ENCODE peak calls at places on chromosome 16, in five cellular contexts. O, X, D, K and I are unnamed samples.

GRCh38 chr16:15835136-15835878 is 21.5 kb downstream of the MYH11 start:
- DNase-seq in O (no peak), X (no peak), D (no peak), K (no peak), I (no peak)

GRCh38 chr16:50696126-50696525 is 2.7 kb downstream of the NOD2 start:
- DNase-seq in O (no peak), X (no peak), D (no peak), K (no peak), I (peak; percentile 67)

GRCh38 chr16:53094013-53094630 is 39.3 kb downstream of the CHD9 start:
- DNase-seq in O (no peak), X (no peak), D (no peak), K (no peak), I (peak; percentile 54)

GRCh38 chr16:9612267-9612666 is 520.8 kb downstream of the HAPSTR1 start:
- DNase-seq in O (no peak), X (no peak), D (no peak), K (no peak), I (no peak)

GRCh38 chr16:24535827-24536226 is 3.5 kb upstream of the RBBP6 start:
- DNase-seq in O (no peak), X (no peak), D (no peak), K (no peak), I (no peak)

GRCh38 chr16:81035975-81036750 is 521 bp downstream of the ATMIN start:
- DNase-seq in O (no peak), X (peak; percentile 33), D (no peak), K (peak; percentile 55), I (peak; percentile 69)

GRCh38 chr16:52050418-52050817 is 496.5 kb downstream of the TOX3 start:
- DNase-seq in O (no peak), X (no peak), D (no peak), K (no peak), I (no peak)

GRCh38 chr16:3690991-3691720 is 26.2 kb downstream of the TRAP1 start:
- DNase-seq in O (no peak), X (no peak), D (no peak), K (no peak), I (no peak)

GRCh38 chr16:19085679-19086200 is 18.3 kb downstream of the COQ7 start:
- DNase-seq in O (no peak), X (peak; percentile 47), D (no peak), K (no peak), I (no peak)

GRCh38 chr16:86823895-86824671 is 245.7 kb downstream of the FOXL1 start:
- DNase-seq in O (no peak), X (peak; percentile 76), D (no peak), K (no peak), I (no peak)

GRCh38 chr16:19984136-19984535 is 89.6 kb downstream of the GPR139 start:
- DNase-seq in O (no peak), X (no peak), D (no peak), K (no peak), I (no peak)

GRCh38 chr16:57781741-57782606 is 20.3 kb downstream of the KIFC3 start:
- DNase-seq in O (no peak), X (peak; percentile 47), D (no peak), K (no peak), I (no peak)

GRCh38 chr16:17827313-17827712 is 356.6 kb upstream of the XYLT1 start:
- DNase-seq in O (no peak), X (peak; percentile 70), D (no peak), K (no peak), I (no peak)

GRCh38 chr16:69315486-69316311 is 4.5 kb downstream of the VPS4A start:
- DNase-seq in O (no peak), X (no peak), D (no peak), K (no peak), I (no peak)

GRCh38 chr16:80993293-80993691 is 13.4 kb downstream of the CMC2 start:
- DNase-seq in O (no peak), X (peak; percentile 98), D (peak; percentile 53), K (no peak), I (no peak)

GRCh38 chr16:67173808-67174705 is 3.7 kb downstream of the NOL3 start:
- DNase-seq in O (peak; percentile 58), X (peak; percentile 72), D (peak; percentile 56), K (no peak), I (peak; percentile 80)

GRCh38 chr16:12211870-12212690 is 235.5 kb downstream of the SNX29 start:
- DNase-seq in O (no peak), X (no peak), D (no peak), K (no peak), I (no peak)

GRCh38 chr16:78485188-78485898 is 385.9 kb downstream of the WWOX start:
- DNase-seq in O (no peak), X (no peak), D (no peak), K (no peak), I (no peak)

GRCh38 chr16:66355526-66355925 is 11.0 kb upstream of the CDH5 start:
- DNase-seq in O (no peak), X (no peak), D (no peak), K (no peak), I (no peak)

GRCh38 chr16:8955828-8956227 is 7.9 kb downstream of the USP7 start:
- DNase-seq in O (no peak), X (no peak), D (no peak), K (no peak), I (no peak)

GRCh38 chr16:54034684-54035083 is 251.9 kb downstream of the IRX3 start:
- DNase-seq in O (no peak), X (peak; percentile 35), D (no peak), K (no peak), I (no peak)

GRCh38 chr16:82671743-82672142 is 45.0 kb downstream of the CDH13 start:
- DNase-seq in O (no peak), X (no peak), D (no peak), K (no peak), I (no peak)

GRCh38 chr16:67805718-67806427 is 487 bp downstream of the RANBP10 start:
- DNase-seq in O (no peak), X (no peak), D (no peak), K (no peak), I (no peak)

GRCh38 chr16:79758615-79759346 is 158.2 kb upstream of the MAF start:
- DNase-seq in O (no peak), X (no peak), D (no peak), K (no peak), I (no peak)

GRCh38 chr16:50509521-50510341 is 38.5 kb upstream of the NKD1 start:
- DNase-seq in O (no peak), X (peak; percentile 3), D (no peak), K (no peak), I (peak; percentile 45)

GRCh38 chr16:67707210-67707609 is 11.9 kb downstream of the GFOD2 start:
- DNase-seq in O (no peak), X (no peak), D (no peak), K (no peak), I (no peak)

GRCh38 chr16:24667244-24667764 is 62.1 kb upstream of the TNRC6A start:
- DNase-seq in O (no peak), X (no peak), D (no peak), K (no peak), I (no peak)

DNA sequence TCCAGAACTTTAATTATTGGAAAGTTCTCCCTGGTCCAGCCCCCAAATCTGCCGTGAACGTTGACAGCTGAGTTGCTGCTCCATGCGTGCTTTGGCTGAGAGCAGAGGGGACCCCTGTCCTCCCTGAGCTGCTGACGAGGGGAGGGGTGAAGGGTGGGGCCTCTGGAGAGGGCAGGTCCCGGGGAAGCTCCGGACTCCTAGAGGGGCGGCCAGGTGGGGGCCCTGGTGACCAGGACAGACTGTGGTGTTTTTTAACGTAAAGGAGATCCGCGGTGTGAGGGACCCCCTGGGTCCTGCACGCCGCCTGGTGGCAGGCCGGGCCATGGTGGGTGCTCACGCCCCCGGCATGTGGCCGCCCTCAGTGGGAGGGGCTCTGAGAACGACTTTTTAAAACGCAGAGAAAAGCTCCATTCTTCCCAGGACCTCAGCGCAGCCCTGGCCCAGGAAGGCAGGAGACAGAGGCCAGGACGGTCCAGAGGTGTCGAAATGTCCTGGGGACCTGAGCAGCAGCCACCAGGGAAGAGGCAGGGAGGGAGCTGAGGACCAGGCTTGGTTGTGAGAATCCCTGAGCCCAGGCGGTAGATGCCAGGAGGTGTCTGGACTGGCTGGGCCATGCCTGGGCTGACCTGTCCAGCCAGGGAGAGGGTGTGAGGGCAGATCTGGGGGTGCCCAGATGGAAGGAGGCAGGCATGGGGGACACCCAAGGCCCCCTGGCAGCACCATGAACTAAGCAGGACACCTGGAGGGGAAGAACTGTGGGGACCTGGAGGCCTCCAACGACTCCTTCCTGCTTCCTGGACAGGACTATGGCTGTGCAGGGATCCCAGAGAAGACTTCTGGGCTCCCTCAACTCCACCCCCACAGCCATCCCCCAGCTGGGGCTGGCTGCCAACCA is at the start of gene MC1R:
- DNase-seq in O (no peak), X (peak; percentile 46), D (no peak), K (peak; percentile 57), I (peak; percentile 74)
- TF ChIP-seq CTCF in O (peak; percentile 34), X (peak; percentile 72), D (peak; percentile 58), K (no peak), I (no peak)

DNA sequence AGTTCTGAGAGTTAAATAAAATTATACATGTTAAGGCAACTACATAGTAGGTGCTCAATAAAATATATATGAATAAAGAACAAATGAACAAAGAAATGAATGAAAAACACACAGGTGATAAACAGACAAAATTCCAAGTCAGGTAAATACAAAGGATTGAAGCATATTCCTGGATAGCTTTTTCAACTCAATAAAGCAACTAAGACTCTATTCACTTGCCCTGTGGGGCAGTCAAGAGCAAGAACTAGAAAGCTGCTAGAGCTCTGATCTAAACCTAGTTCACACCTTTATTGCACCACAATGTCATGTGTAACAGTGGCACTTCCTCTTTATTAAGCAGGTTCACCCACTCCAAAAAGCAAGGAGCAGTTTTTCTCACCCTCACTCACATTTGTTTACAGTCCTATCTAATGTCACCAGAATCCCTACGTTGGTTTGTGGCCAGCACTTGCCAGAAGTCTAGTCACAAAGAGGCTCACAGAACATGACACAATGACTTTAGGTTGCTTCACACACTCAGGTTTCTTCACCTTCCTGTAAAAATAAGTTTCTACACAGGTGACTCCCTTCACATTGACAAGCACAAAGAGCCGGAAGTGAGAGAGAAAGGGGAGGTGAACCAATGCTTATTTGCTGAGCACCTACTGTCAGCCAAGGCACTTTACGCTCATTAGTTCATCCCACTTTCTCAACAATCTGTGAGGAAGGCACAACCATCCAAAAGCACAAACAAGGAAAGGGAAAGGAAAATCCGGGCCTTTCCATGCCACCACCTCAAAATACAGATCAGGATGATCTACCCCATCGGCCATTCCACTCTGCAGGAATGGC is 70.8 kb downstream of the XPO6 start:
- DNase-seq in O (no peak), X (no peak), D (no peak), K (no peak), I (peak; percentile 60)
- TF ChIP-seq CTCF in O (no peak), X (no peak), D (no peak), K (no peak), I (peak; percentile 2)

GRCh38 chr16:85204242-85205010 is 92.2 kb upstream of the CIBAR2 start:
- DNase-seq in O (no peak), X (peak; percentile 96), D (peak; percentile 50), K (no peak), I (no peak)
- TF ChIP-seq CTCF in O (no peak), X (peak; percentile 9), D (no peak), K (no peak), I (no peak)

DNA sequence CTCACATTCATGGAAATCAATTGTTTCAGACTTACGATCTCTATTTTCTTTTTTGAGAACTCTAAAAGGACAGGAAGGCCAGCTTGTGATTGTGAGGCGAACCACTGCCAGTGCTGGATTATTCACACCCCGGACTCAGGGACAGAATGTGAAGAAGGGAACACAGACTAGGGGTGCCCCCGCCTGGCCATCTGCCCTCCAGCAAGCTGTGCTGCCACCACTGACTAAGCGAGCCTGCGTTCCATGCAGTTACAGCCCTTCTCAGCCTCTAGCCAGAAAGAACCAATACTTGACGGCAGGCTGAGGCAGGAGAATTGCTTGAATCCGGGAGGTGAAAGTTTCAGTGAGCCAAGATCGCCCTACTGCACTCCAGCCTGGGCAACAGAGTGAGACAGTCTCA is 2.8 kb downstream of the HAGH start:
- DNase-seq in O (no peak), X (peak; percentile 30), D (no peak), K (no peak), I (peak; percentile 47)
- TF ChIP-seq CTCF in O (no peak), X (no peak), D (no peak), K (no peak), I (no peak)